ENCODE peak calls at places on chromosomes 3 and 15, in six cellular contexts. K, Z, H, W, E and N are unnamed samples.

GRCh38 chr3:49461443-49462171 is 8.5 kb upstream of the DAG1 start:
- DNase-seq in K (no peak), Z (peak; percentile 50), H (no peak), W (no peak), E (no peak), N (peak; percentile 33)

GRCh38 chr3:42302924-42303634 is 37.1 kb upstream of the CCK start:
- DNase-seq in K (no peak), Z (no peak), H (no peak), W (no peak), E (no peak), N (no peak)

GRCh38 chr3:190375250-190375649 is 12.7 kb upstream of the CLDN16 start:
- DNase-seq in K (no peak), Z (no peak), H (no peak), W (no peak), E (no peak), N (peak; percentile 37)

GRCh38 chr3:130093741-130094391 is 12.2 kb downstream of the ALG1L2 start:
- DNase-seq in K (no peak), Z (no peak), H (no peak), W (no peak), E (no peak), N (no peak)

GRCh38 chr3:124887177-124887995 is at the start of gene ITGB5:
- DNase-seq in K (peak; percentile 76), Z (peak; percentile 89), H (peak; percentile 64), W (peak; percentile 23), E (peak; percentile 80), N (peak; percentile 55)

GRCh38 chr3:51938780-51939425 is 2.8 kb downstream of the RRP9 start:
- DNase-seq in K (no peak), Z (no peak), H (no peak), W (no peak), E (no peak), N (no peak)

GRCh38 chr3:112746675-112747276 is 99.9 kb downstream of the CD200R1L start:
- DNase-seq in K (no peak), Z (peak; percentile 92), H (peak; percentile 92), W (no peak), E (no peak), N (peak; percentile 64)

GRCh38 chr3:48546203-48546829 is 10.3 kb downstream of the PFKFB4 start:
- DNase-seq in K (no peak), Z (no peak), H (no peak), W (no peak), E (no peak), N (no peak)

GRCh38 chr3:134057006-134057832 is 27.5 kb upstream of the SLCO2A1 start:
- DNase-seq in K (peak; percentile 12), Z (no peak), H (no peak), W (no peak), E (no peak), N (peak; percentile 36)

GRCh38 chr3:149145926-149146325 is 16.5 kb downstream of the HPS3 start:
- DNase-seq in K (no peak), Z (no peak), H (no peak), W (no peak), E (no peak), N (no peak)

GRCh38 chr3:32340039-32340438 is 51.6 kb upstream of the CMTM7 start:
- DNase-seq in K (peak; percentile 17), Z (peak; percentile 74), H (peak; percentile 34), W (peak; percentile 27), E (peak; percentile 17), N (peak; percentile 63)

GRCh38 chr3:29494305-29495036 is 213.6 kb downstream of the RBMS3 start:
- DNase-seq in K (peak; percentile 56), Z (peak; percentile 57), H (no peak), W (no peak), E (no peak), N (no peak)

GRCh38 chr3:16484216-16484615 is 29.3 kb downstream of the RFTN1 start:
- DNase-seq in K (peak; percentile 89), Z (peak; percentile 99), H (peak; percentile 100), W (no peak), E (no peak), N (no peak)

GRCh38 chr3:139227165-139227564 is 116.7 kb upstream of the MRPS22 start:
- DNase-seq in K (no peak), Z (peak; percentile 7), H (peak; percentile 26), W (no peak), E (peak; percentile 75), N (no peak)

GRCh38 chr3:126711361-126711760 is 7.3 kb downstream of the CHCHD6 start:
- DNase-seq in K (peak; percentile 57), Z (peak; percentile 9), H (peak; percentile 46), W (no peak), E (no peak), N (no peak)

GRCh38 chr15:31858026-31858425 is 172.3 kb upstream of the CHRNA7 start:
- DNase-seq in K (no peak), Z (no peak), H (no peak), W (no peak), E (no peak), N (no peak)

GRCh38 chr3:41863024-41863423 is 98.9 kb downstream of the ULK4 start:
- DNase-seq in K (no peak), Z (no peak), H (no peak), W (no peak), E (no peak), N (peak; percentile 21)

GRCh38 chr3:115533218-115533617 is 90.1 kb upstream of the GAP43 start:
- DNase-seq in K (no peak), Z (no peak), H (no peak), W (no peak), E (no peak), N (no peak)

GRCh38 chr3:56855856-56856538 is 54.2 kb upstream of the ARHGEF3 start:
- DNase-seq in K (no peak), Z (peak; percentile 54), H (no peak), W (peak; percentile 26), E (peak; percentile 15), N (no peak)

GRCh38 chr3:9781978-9782575 is 10.2 kb downstream of the TADA3 start:
- DNase-seq in K (no peak), Z (no peak), H (no peak), W (no peak), E (no peak), N (peak; percentile 81)

GRCh38 chr3:50606596-50606995 is 5.0 kb downstream of the CISH start:
- DNase-seq in K (no peak), Z (no peak), H (no peak), W (peak; percentile 68), E (no peak), N (no peak)

GRCh38 chr3:171168086-171168485 is 141.6 kb upstream of the SLC2A2 start:
- DNase-seq in K (no peak), Z (peak; percentile 44), H (peak; percentile 79), W (no peak), E (no peak), N (peak; percentile 37)

GRCh38 chr15:48766196-48766595 is 44.7 kb downstream of the CEP152 start:
- DNase-seq in K (no peak), Z (peak; percentile 45), H (peak; percentile 68), W (no peak), E (no peak), N (peak; percentile 64)

DNA sequence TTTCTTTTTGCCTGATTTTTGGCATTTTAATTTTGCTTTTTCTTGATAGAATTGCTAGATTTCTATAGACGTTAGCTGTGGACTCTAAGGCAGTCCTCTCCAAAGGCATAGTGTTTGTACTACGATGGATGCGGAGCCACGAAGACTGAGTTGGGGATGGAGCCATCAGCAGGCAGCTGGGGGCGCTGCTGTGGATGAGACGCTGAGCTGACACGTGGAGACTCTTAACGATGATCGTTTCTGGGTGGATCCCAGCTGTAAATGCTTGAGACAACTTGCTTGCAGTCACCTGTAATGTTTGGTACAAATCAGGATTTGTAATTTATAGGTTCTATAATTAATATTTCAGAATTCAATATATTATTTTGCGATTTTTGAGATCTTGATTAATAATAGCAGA is 13.3 kb upstream of the PPP1R2 start:
- DNase-seq in K (no peak), Z (peak; percentile 32), H (no peak), W (peak; percentile 58), E (no peak), N (no peak)
- TF ChIP-seq CTCF in K (peak; percentile 14), Z (peak; percentile 47), H (no peak), W (peak; percentile 24), E (peak; percentile 41), N (peak; percentile 49)

DNA sequence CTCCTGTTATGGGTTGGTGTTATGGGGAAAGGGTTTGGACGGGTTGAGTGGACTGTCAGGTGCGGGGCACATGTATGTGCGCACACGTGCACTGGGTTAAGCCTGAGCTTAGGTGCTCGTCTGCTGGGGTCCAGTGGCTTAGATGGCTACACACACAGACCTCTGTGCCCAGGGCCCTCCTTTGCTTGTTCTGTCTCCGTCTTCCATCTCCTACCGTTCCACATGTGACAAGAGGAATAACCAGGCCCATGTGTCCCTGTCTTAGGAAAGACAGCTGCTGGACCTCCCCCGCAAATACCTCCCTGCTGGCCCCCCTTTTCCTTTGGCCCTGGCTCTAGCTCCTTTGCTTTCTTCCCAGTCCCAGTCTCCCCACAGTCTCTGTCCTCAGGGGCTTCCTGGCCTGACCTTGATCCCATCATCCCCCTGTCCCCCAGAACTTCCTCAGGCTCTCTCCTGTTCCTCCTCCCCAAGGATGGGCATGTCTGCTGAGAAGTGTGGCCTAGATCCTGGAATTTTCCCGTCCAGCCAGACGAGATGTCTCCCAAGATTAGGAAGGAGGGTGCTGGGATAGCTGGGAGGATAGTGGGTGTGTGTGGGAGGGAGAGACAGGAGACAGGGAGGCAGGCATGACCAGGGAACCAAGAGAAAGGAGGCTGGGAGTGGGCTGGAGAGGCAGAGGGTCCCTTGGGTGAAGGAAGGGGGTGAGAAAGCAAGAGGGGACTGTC is 805 bp upstream of the THPO start:
- DNase-seq in K (no peak), Z (no peak), H (no peak), W (no peak), E (no peak), N (no peak)
- H3K4me3 ChIP-seq in K (no peak overlapping the region), Z (no peak overlapping the region), H (no peak overlapping the region), W (no peak overlapping the region), E (no peak overlapping the region), N (no peak overlapping the region)

GRCh38 chr3:188687389-188687788 is 484.4 kb upstream of the TPRG1 start:
- DNase-seq in K (peak; percentile 71), Z (peak; percentile 49), H (peak; percentile 85), W (no peak), E (no peak), N (peak; percentile 51)
- TF ChIP-seq CTCF in K (peak; percentile 33), Z (peak; percentile 27), H (peak; percentile 36), W (no peak), E (no peak), N (no peak)

GRCh38 chr15:95174880-95175279 is 943.5 kb downstream of the MCTP2 start:
- DNase-seq in K (peak; percentile 77), Z (peak; percentile 65), H (peak; percentile 68), W (no peak), E (no peak), N (no peak)

GRCh38 chr15:95182081-95182480 is 950.7 kb downstream of the MCTP2 start:
- DNase-seq in K (no peak), Z (no peak), H (no peak), W (no peak), E (no peak), N (no peak)

GRCh38 chr15:95175914-95176658 is 944.7 kb downstream of the MCTP2 start:
- DNase-seq in K (peak; percentile 85), Z (peak; percentile 89), H (peak; percentile 70), W (no peak), E (no peak), N (peak; percentile 80)

GRCh38 chr15:95176794-95177577 is 945.6 kb downstream of the MCTP2 start:
- DNase-seq in K (no peak), Z (no peak), H (no peak), W (no peak), E (no peak), N (no peak)

DNA sequence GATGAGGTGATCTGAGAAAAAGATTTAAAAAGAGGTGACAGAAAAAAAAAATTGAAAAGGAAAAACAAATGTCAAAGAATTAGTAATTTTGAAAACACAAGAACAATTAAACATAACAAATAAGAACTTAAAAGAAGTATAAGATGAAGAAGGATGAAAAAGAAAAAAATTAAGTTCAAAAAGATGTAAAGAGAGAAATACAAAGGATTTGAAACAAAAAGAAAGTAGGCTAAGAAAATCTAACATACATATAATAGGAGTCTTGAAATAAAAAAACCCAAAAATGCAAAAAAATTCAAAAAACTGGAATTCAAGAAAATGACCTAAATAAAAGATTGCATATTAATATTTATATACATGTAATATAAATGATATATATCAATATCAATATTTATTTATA is 949.2 kb downstream of the MCTP2 start:
- DNase-seq in K (no peak), Z (no peak), H (no peak), W (no peak), E (no peak), N (no peak)
- H3K4me3 ChIP-seq in K (no peak overlapping the region), Z (no peak overlapping the region), H (no peak overlapping the region), W (no peak overlapping the region), E (no peak overlapping the region), N (no peak overlapping the region)